ENCODE peak calls at places on chromosomes 7 and 10, in six cellular contexts. K is hepatocyte, A is foreskin fibroblast, Z is GM12865, I is heart left ventricle, X is esophagus squamous epithelium. P is an unnamed sample.

GRCh38 chr10:24128066-24128751 is 80.7 kb upstream of the KIAA1217 start:
- DNase-seq in K (peak; percentile 18), A (no peak), Z (no peak), I (no peak), X (no peak), P (no peak)

GRCh38 chr7:108007762-108008161 is 4.8 kb upstream of the LAMB1 start:
- DNase-seq in K (no peak), A (no peak), Z (no peak), I (no peak), X (no peak), P (no peak)

GRCh38 chr10:23418051-23418681 is 20.7 kb upstream of the OTUD1 start:
- DNase-seq in K (no peak), A (no peak), Z (no peak), I (no peak), X (no peak), P (no peak)

GRCh38 chr10:32377458-32378370 is 30.8 kb upstream of the EPC1 start:
- DNase-seq in K (peak; percentile 32), A (peak; percentile 18), Z (peak; percentile 66), I (no peak), X (no peak), P (no peak)

GRCh38 chr7:149284343-149284742 is 22.3 kb downstream of the ZNF783 start:
- DNase-seq in K (no peak), A (no peak), Z (peak; percentile 55), I (no peak), X (no peak), P (no peak)

GRCh38 chr10:116668018-116668417 is 47.3 kb downstream of the PNLIPRP2 start:
- DNase-seq in K (no peak), A (no peak), Z (no peak), I (no peak), X (no peak), P (no peak)

GRCh38 chr10:3935141-3935540 is 150.1 kb upstream of the KLF6 start:
- DNase-seq in K (peak; percentile 14), A (peak; percentile 47), Z (peak; percentile 92), I (peak; percentile 67), X (no peak), P (no peak)

GRCh38 chr7:131293018-131293417 is 34.7 kb upstream of the MKLN1 start:
- DNase-seq in K (no peak), A (peak; percentile 73), Z (no peak), I (peak; percentile 27), X (no peak), P (no peak)

GRCh38 chr7:36227223-36227622 is 74.2 kb downstream of the EEPD1 start:
- DNase-seq in K (peak; percentile 36), A (peak; percentile 20), Z (no peak), I (no peak), X (no peak), P (peak; percentile 54)

GRCh38 chr7:78787854-78788253 is 665.6 kb downstream of the MAGI2 start:
- DNase-seq in K (no peak), A (no peak), Z (no peak), I (no peak), X (no peak), P (no peak)

GRCh38 chr10:71737356-71738172 is 18.0 kb upstream of the C10orf105 start:
- DNase-seq in K (no peak), A (peak; percentile 30), Z (no peak), I (no peak), X (no peak), P (no peak)

GRCh38 chr10:19783721-19784120 is 32.5 kb upstream of the PLXDC2 start:
- DNase-seq in K (no peak), A (no peak), Z (no peak), I (no peak), X (no peak), P (no peak)

GRCh38 chr10:95253007-95253406 is 37.8 kb downstream of the PDLIM1 start:
- DNase-seq in K (no peak), A (no peak), Z (no peak), I (no peak), X (no peak), P (no peak)

GRCh38 chr10:452512-453504 is 236.7 kb downstream of the DIP2C start:
- DNase-seq in K (no peak), A (peak; percentile 36), Z (no peak), I (no peak), X (no peak), P (no peak)

GRCh38 chr10:101818958-101819633 is 852 bp upstream of the OGA start:
- DNase-seq in K (peak; percentile 66), A (no peak), Z (peak; percentile 73), I (no peak), X (no peak), P (no peak)

GRCh38 chr7:16801111-16801542 is 3.7 kb downstream of the AGR2 start:
- DNase-seq in K (peak; percentile 76), A (peak; percentile 73), Z (peak; percentile 24), I (no peak), X (no peak), P (peak; percentile 5)
- TF ChIP-seq CTCF in K (peak; percentile 55), A (peak; percentile 47), Z (peak; percentile 46), I (peak; percentile 30), X (no peak), P (peak; percentile 61)

DNA sequence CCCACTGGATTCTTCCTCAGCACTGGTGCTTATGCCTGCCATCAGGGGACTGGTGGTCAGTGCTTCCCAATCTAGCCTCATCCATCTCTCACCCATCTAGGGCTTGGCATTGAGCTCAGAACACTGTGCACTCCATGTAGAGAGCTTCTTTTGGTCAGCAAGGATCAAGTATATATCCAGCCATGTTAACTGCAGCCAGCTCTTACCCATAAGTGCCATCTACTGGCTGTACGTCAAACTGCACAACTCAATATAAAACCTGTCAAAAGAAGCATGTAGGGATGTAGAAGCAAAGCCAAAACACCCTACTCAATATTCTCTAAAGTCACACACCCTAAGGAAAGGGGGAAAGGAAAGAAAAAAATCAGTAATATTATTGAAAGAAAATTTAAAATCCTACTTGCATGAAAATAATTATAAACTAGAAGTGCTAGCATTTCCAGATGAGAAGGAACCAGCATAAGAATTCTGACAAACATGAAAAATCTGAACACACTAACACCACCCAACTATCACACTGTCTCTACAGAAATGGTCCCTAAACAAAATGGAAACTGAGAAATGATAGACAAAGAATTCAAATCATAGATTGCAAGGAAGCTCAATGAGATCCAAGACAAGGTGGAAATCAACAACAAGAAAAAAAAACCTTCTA is 531.1 kb upstream of the STEAP1 start:
- DNase-seq in K (peak; percentile 58), A (peak; percentile 9), Z (peak; percentile 47), I (no peak), X (no peak), P (peak; percentile 5)
- TF ChIP-seq CTCF in K (peak; percentile 82), A (peak; percentile 69), Z (peak; percentile 68), I (peak; percentile 42), X (peak; percentile 16), P (peak; percentile 76)

GRCh38 chr10:98745645-98746044 is 298.9 kb upstream of the HPS1 start:
- DNase-seq in K (no peak), A (no peak), Z (peak; percentile 9), I (no peak), X (no peak), P (no peak)

GRCh38 chr10:98748298-98748697 is 301.6 kb upstream of the HPS1 start:
- DNase-seq in K (peak; percentile 53), A (peak; percentile 15), Z (peak; percentile 42), I (no peak), X (no peak), P (no peak)
- TF ChIP-seq CTCF in K (peak; percentile 42), A (peak; percentile 54), Z (peak; percentile 22), I (no peak), X (no peak), P (peak; percentile 16)

DNA sequence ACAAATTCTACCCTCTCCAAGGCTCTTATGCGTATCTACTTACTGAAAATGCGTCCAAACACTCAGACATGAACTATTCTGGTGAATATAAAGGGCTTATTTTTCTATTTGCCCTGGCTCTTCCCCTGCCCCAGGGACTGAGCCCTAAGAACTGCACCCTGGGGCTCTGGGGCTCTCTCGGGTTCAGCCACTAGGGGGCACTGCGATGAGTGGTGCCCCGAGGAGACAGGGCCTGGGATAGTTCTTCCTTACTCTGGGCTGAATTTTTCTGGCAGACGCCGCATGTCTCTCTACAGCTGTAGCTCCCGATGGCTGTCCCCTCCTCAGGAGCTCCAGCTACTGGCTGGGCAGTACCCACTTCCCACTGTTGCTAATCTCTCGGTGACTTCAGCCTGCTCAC is 30.8 kb upstream of the GSDME start:
- DNase-seq in K (no peak), A (no peak), Z (no peak), I (no peak), X (no peak), P (no peak)
- TF ChIP-seq CTCF in K (no peak), A (peak; percentile 38), Z (peak; percentile 37), I (no peak), X (no peak), P (peak; percentile 29)